ENCODE peak calls at places on chromosomes 5 and 9, in six cellular contexts. G is A549, E is transverse colon, L is adrenal gland, I is right lobe of liver, T is NB4. D is an unnamed sample.

GRCh38 chr5:3121813-3122212 is 370.3 kb upstream of the IRX2 start:
- DNase-seq in G (no peak), E (no peak), L (no peak), I (no peak), T (no peak), D (no peak)

GRCh38 chr5:32711693-32712462 is 757 bp downstream of the NPR3 start:
- DNase-seq in G (peak), E (no peak), L (peak), I (peak), T (no peak), D (peak)

GRCh38 chr5:56516441-56516840 is 283.3 kb upstream of the ANKRD55 start:
- DNase-seq in G (no peak), E (no peak), L (no peak), I (no peak), T (no peak), D (no peak)

GRCh38 chr5:100647461-100648230 is 112.5 kb downstream of the FAM174A start:
- DNase-seq in G (no peak), E (peak), L (peak), I (peak), T (peak), D (peak)

GRCh38 chr9:129989740-129990139 is 53.2 kb downstream of the FNBP1 start:
- DNase-seq in G (no peak), E (no peak), L (no peak), I (no peak), T (no peak), D (no peak)

GRCh38 chr9:109020581-109020980 is 7.3 kb upstream of the CTNNAL1 start:
- DNase-seq in G (no peak), E (no peak), L (no peak), I (no peak), T (peak), D (no peak)

GRCh38 chr9:134568756-134569155 is 72.8 kb upstream of the COL5A1 start:
- DNase-seq in G (no peak), E (no peak), L (no peak), I (no peak), T (no peak), D (no peak)

GRCh38 chr5:1181451-1182359 is 19.7 kb upstream of the SLC6A19 start:
- DNase-seq in G (no peak), E (peak), L (peak), I (peak), T (no peak), D (peak)

GRCh38 chr5:32096891-32097592 is 77.1 kb downstream of the GOLPH3 start:
- DNase-seq in G (no peak), E (no peak), L (no peak), I (no peak), T (no peak), D (no peak)

GRCh38 chr5:141558150-141558549 is 60.6 kb downstream of the DIAPH1 start:
- DNase-seq in G (no peak), E (no peak), L (no peak), I (no peak), T (no peak), D (no peak)

GRCh38 chr5:141560141-141560540 is 58.7 kb downstream of the DIAPH1 start:
- DNase-seq in G (no peak), E (no peak), L (no peak), I (no peak), T (no peak), D (no peak)

GRCh38 chr5:141557681-141558136 is 61.1 kb downstream of the DIAPH1 start:
- DNase-seq in G (peak), E (peak), L (peak), I (peak), T (peak), D (peak)

GRCh38 chr5:141559481-141559880 is 59.3 kb downstream of the DIAPH1 start:
- DNase-seq in G (no peak), E (no peak), L (no peak), I (no peak), T (no peak), D (peak)

DNA sequence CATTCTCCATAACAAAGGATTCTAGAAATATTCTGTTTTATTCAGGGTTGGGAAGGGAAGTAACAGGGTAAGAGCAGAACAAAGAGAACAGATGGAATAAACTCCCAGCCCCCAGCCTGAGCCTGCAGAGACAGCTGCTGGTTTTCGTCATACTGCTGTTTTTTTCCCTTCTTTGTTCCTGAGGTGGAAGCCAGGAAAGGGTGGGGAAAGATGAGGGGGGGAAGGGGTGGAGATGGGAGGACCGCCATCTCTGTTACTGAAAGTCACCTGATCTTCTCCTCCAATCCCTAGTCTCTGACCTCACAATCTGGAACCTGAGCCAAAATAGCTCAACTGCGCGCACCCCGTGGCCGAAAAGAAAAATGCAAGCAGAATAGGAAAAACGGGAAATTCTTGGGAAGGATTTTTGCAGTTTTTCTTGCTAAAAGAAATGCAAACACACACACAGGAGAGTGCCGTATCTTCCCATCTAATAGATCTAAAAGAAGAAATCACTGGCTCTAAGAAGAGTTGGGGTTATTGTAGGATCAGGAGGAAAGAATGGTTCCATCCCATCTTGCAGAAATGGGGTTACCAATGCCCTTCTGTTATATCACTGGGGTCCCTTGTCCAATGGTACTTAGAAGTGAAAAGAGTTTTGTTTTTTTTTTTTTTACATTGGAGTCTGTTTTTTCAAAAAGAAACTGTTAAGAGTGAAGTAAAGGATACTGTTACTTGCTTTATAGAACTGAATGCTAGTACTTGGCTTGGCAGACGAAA is 57.9 kb downstream of the DIAPH1 start:
- DNase-seq in G (no peak), E (peak), L (peak), I (peak), T (no peak), D (no peak)
- TF ChIP-seq POLR2A in G (no peak), E (no peak), L (peak), I (peak), T (no peak), D (peak)

GRCh38 chr5:58849995-58850667 is 267.3 kb downstream of the RAB3C start:
- DNase-seq in G (peak), E (peak), L (no peak), I (peak), T (peak), D (peak)
- TF ChIP-seq CTCF in G (peak), E (peak), L (peak), I (peak), T (peak), D (peak)

GRCh38 chr5:180831139-180832080 is 28.8 kb upstream of the MGAT1 start:
- DNase-seq in G (peak), E (peak), L (peak), I (peak), T (peak), D (peak)
- TF ChIP-seq POLR2A in G (peak), E (peak), L (peak), I (peak), T (peak), D (peak)

GRCh38 chr9:114588671-114589526 is 1.3 kb downstream of the ATP6V1G1 start:
- DNase-seq in G (no peak), E (no peak), L (no peak), I (peak), T (no peak), D (no peak)

GRCh38 chr9:114588150-114588663 is 638 bp downstream of the ATP6V1G1 start:
- DNase-seq in G (no peak), E (no peak), L (peak), I (no peak), T (peak), D (no peak)

GRCh38 chr9:114583776-114584175 is 3.8 kb upstream of the ATP6V1G1 start:
- DNase-seq in G (no peak), E (no peak), L (no peak), I (no peak), T (no peak), D (no peak)

GRCh38 chr9:114590328-114590727 is 2.8 kb downstream of the ATP6V1G1 start:
- DNase-seq in G (no peak), E (no peak), L (no peak), I (no peak), T (no peak), D (no peak)

GRCh38 chr9:114587345-114588149 is at the start of gene ATP6V1G1:
- DNase-seq in G (peak), E (peak), L (peak), I (peak), T (peak), D (peak)
- TF ChIP-seq CTCF in G (no peak), E (no peak), L (peak), I (no peak), T (no peak), D (peak)

DNA sequence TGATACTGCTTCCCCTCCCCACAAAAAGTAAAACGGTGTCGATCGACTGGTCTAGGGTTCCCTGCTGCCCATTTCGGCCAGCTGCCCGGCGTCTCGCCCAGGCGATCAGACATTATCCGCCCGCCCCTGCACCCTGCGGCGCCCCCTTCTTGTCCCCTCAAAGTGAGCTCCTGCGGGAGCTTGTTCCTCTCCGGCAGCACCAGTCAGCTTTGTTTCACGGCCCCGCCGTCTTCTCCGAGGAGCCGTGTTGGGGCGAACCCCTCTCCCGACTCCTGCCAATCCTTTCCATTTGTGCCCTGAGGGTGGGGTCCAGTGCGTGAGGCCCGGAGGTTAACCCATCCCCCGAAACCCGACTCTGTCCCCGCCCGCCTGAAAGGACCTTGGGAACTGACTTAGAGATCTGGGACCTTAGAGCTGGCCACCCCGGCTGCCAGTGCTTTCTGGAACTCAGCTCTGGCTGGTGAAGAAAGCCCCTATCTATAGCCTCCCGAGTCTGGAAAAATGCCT is 518 bp downstream of the UBE2B start:
- DNase-seq in G (peak), E (peak), L (peak), I (peak), T (peak), D (peak)
- TF ChIP-seq POLR2A in G (no peak), E (no peak), L (peak), I (no peak), T (no peak), D (no peak)